ENCODE peak calls at places on chromosome 16, in nine cellular contexts. M, F, K, T, L, V, D, Q and O are unnamed samples.

GRCh38 chr16:54290203-54291106 is 3.9 kb upstream of the IRX3 start:
- DNase-seq in M (no peak), F (no peak), K (no peak), T (no peak), L (peak; percentile 69), V (no peak), D (no peak), Q (no peak), O (no peak)

GRCh38 chr16:86158688-86159360 is 259.9 kb downstream of the IRF8 start:
- DNase-seq in M (no peak), F (no peak), K (no peak), T (no peak), L (peak; percentile 50), V (no peak), D (no peak), Q (no peak), O (no peak)

GRCh38 chr16:19287241-19287640 is 1.7 kb downstream of the CLEC19A start:
- DNase-seq in M (no peak), F (no peak), K (no peak), T (no peak), L (peak; percentile 44), V (no peak), D (no peak), Q (no peak), O (no peak)

GRCh38 chr16:20971420-20971819 is 70.8 kb downstream of the LYRM1 start:
- DNase-seq in M (no peak), F (no peak), K (peak; percentile 2), T (no peak), L (no peak), V (no peak), D (no peak), Q (no peak), O (no peak)

GRCh38 chr16:85569615-85570212 is 43.4 kb upstream of the GSE1 start:
- DNase-seq in M (no peak), F (peak; percentile 50), K (peak; percentile 47), T (peak; percentile 94), L (peak; percentile 66), V (no peak), D (no peak), Q (peak; percentile 22), O (no peak)

GRCh38 chr16:89922477-89922883 is 662 bp upstream of the TUBB3 start:
- DNase-seq in M (peak; percentile 69), F (peak; percentile 75), K (peak; percentile 96), T (peak; percentile 81), L (peak; percentile 71), V (peak; percentile 86), D (peak; percentile 86), Q (peak; percentile 80), O (no peak)

GRCh38 chr16:9644258-9644657 is 538.0 kb downstream of the GRIN2A start:
- DNase-seq in M (no peak), F (no peak), K (no peak), T (no peak), L (no peak), V (no peak), D (no peak), Q (no peak), O (no peak)

GRCh38 chr16:87389245-87389644 is 2.9 kb upstream of the MAP1LC3B start:
- DNase-seq in M (no peak), F (peak; percentile 66), K (no peak), T (no peak), L (no peak), V (no peak), D (no peak), Q (no peak), O (no peak)

GRCh38 chr16:87610026-87610425 is 7.7 kb downstream of the JPH3 start:
- DNase-seq in M (no peak), F (no peak), K (no peak), T (no peak), L (no peak), V (no peak), D (no peak), Q (no peak), O (no peak)

GRCh38 chr16:30858829-30859423 is 35.0 kb downstream of the BCL7C start:
- DNase-seq in M (no peak), F (no peak), K (no peak), T (no peak), L (no peak), V (no peak), D (no peak), Q (no peak), O (no peak)

GRCh38 chr16:78902291-78902690 is 698.2 kb downstream of the MAF start:
- DNase-seq in M (no peak), F (no peak), K (no peak), T (no peak), L (no peak), V (no peak), D (no peak), Q (no peak), O (no peak)

GRCh38 chr16:66291833-66292232 is 74.7 kb upstream of the CDH5 start:
- DNase-seq in M (no peak), F (no peak), K (peak; percentile 43), T (no peak), L (no peak), V (no peak), D (no peak), Q (no peak), O (no peak)

GRCh38 chr16:11100239-11100750 is 155.7 kb downstream of the SOCS1 start:
- DNase-seq in M (peak; percentile 62), F (peak; percentile 35), K (peak; percentile 94), T (peak; percentile 46), L (peak; percentile 68), V (peak; percentile 42), D (peak; percentile 77), Q (no peak), O (no peak)

GRCh38 chr16:10590342-10590741 is 9.9 kb upstream of the EMP2 start:
- DNase-seq in M (no peak), F (no peak), K (no peak), T (no peak), L (no peak), V (no peak), D (no peak), Q (no peak), O (no peak)

GRCh38 chr16:76926595-76926994 is 264.4 kb upstream of the MON1B start:
- DNase-seq in M (peak; percentile 18), F (no peak), K (no peak), T (no peak), L (peak; percentile 8), V (no peak), D (no peak), Q (no peak), O (no peak)

GRCh38 chr16:17977260-17977659 is 359.3 kb downstream of the NPIPA8 start:
- DNase-seq in M (no peak), F (no peak), K (no peak), T (no peak), L (no peak), V (no peak), D (no peak), Q (no peak), O (no peak)

GRCh38 chr16:51637744-51638100 is 486.7 kb upstream of the SALL1 start:
- DNase-seq in M (no peak), F (no peak), K (peak; percentile 60), T (peak; percentile 97), L (no peak), V (no peak), D (no peak), Q (no peak), O (no peak)

GRCh38 chr16:646679-647172 is 2.4 kb upstream of the WDR90 start:
- DNase-seq in M (no peak), F (no peak), K (no peak), T (no peak), L (no peak), V (no peak), D (no peak), Q (no peak), O (no peak)
- H3K27ac ChIP-seq in M (peak overlapping the region; percentile 97), F (peak overlapping the region; percentile 95), K (no peak overlapping the region), T (no peak overlapping the region), L (no peak overlapping the region), V (no peak overlapping the region), D (no peak overlapping the region), Q (peak overlapping the region; percentile 65), O (no peak overlapping the region)

DNA sequence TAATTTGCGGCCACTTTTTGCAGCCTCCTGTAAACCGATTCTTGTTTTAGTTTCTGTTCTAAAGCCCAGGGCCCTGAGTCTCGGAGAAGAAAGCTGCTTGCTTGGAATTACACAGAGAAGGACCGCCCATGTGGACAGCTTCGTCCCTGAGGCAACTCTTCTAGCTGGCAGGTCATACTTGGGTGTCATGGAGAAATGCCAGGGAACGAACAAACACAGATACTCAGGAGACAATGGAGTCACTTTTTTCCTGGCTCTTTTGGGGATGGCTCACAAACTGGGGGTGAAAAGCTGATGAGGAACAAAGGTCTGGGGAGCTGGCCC is 40.8 kb upstream of the GCSH start:
- DNase-seq in M (no peak), F (peak; percentile 3), K (peak; percentile 17), T (no peak), L (no peak), V (no peak), D (no peak), Q (no peak), O (no peak)
- H3K27ac ChIP-seq in M (no peak overlapping the region), F (no peak overlapping the region), K (no peak overlapping the region), T (no peak overlapping the region), L (no peak overlapping the region), V (no peak overlapping the region), D (no peak overlapping the region), Q (no peak overlapping the region), O (no peak overlapping the region)

DNA sequence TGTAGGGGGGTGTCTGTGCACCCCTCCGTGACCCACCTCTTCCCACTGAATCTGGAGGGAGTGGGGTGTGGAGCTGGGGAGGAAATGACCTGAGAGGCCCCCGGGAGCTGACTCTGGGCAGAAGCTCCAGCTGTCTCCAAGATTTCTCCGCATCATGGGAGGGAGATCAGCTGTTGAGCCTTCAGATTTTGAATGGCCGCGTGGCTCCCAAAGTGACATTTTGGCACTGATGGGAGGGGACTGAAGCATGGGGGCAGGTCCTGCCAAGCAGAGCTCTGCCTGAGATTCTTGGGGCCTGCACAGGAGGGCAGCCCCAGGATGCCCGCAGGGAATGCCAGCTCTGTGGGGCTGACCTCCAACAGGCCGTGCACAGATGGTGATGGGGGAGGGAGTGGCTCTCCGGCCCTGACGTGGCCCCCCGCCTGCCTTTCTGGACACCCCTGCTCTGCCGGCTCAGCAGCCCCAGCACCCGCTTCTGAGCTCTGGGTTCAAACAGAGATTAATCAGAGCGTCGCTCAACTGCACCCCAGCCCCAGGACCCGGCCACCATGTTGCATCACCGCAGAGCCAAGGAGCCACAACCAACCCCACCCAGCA is 25.3 kb upstream of the UBE2I start:
- DNase-seq in M (no peak), F (no peak), K (no peak), T (no peak), L (no peak), V (no peak), D (no peak), Q (no peak), O (no peak)
- H3K27ac ChIP-seq in M (no peak overlapping the region), F (no peak overlapping the region), K (no peak overlapping the region), T (no peak overlapping the region), L (no peak overlapping the region), V (no peak overlapping the region), D (no peak overlapping the region), Q (no peak overlapping the region), O (no peak overlapping the region)

DNA sequence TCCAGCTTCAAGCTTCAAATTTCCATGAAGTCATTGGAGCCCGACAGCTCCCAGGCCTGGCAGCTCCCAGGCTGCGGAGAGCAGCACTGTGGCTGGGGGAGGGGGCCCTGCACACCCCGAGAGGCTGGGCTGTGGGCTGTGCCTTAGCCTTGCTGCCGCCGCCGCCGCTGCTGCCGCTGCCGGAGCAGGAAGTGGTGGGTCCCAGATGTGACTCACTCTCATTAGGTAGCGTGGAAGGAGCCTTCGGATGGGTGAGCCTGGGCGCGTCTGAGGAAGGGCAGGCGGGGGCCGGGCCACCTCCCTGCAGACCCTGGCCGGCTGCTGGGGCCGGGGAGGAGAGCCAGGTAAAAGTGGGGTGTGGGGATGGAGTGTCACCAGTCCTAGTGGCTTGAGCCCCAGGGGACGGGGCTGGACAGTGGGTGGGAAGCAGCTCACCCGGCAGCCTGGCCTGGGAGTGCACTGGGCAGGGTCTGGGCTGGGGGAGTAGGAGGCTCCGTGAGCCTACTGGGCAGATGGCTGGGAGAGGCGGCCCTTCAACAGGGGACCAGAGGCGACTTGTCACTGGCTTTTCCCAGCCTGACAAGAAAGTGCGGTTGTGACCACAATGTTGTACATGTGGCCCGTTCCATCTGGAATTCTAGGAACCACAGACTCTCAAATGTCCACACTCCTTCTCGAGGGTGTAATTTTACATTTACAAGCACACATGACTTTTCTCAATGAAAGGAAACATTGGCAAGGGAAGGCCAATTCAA is at the start of gene ADCY7:
- DNase-seq in M (peak; percentile 69), F (peak; percentile 63), K (peak; percentile 93), T (peak; percentile 87), L (peak; percentile 57), V (peak; percentile 68), D (peak; percentile 82), Q (peak; percentile 77), O (peak; percentile 84)
- H3K27ac ChIP-seq in M (peak within 1 kb of the TSS; percentile 62), F (no peak within 1 kb of the TSS), K (peak within 1 kb of the TSS; percentile 77), T (peak within 1 kb of the TSS; percentile 38), L (no peak within 1 kb of the TSS), V (peak within 1 kb of the TSS; percentile 79), D (peak within 1 kb of the TSS; percentile 33), Q (peak within 1 kb of the TSS; percentile 30), O (peak within 1 kb of the TSS; percentile 97)